ENCODE peak calls at places on chromosomes 3 and 15, in five cellular contexts. Q is fibroblast of lung, E is stomach, P is ovary, K is GM23338. M is an unnamed sample.

GRCh38 chr3:16618721-16619120 is 13.5 kb upstream of the DAZL start:
- DNase-seq in Q (peak; percentile 2), E (no peak), P (no peak), K (no peak), M (no peak)

GRCh38 chr3:71962561-71963240 is 177.8 kb upstream of the PROK2 start:
- DNase-seq in Q (peak; percentile 18), E (no peak), P (no peak), K (no peak), M (no peak)

GRCh38 chr15:39499701-39500100 is 81.2 kb upstream of the THBS1 start:
- DNase-seq in Q (no peak), E (no peak), P (no peak), K (no peak), M (no peak)

GRCh38 chr15:27866505-27867165 is 232.5 kb downstream of the OCA2 start:
- DNase-seq in Q (no peak), E (no peak), P (no peak), K (no peak), M (no peak)

GRCh38 chr15:44535509-44536297 is 1.2 kb upstream of the EIF3J start:
- DNase-seq in Q (no peak), E (no peak), P (peak; percentile 50), K (peak; percentile 53), M (peak; percentile 29)

GRCh38 chr3:128343287-128344045 is 123.2 kb downstream of the DNAJB8 start:
- DNase-seq in Q (peak; percentile 53), E (peak; percentile 47), P (no peak), K (no peak), M (no peak)

GRCh38 chr3:72395654-72396415 is 452.4 kb downstream of the SHQ1 start:
- DNase-seq in Q (peak; percentile 52), E (no peak), P (no peak), K (no peak), M (no peak)

GRCh38 chr3:140834266-140835037 is 107.2 kb upstream of the SLC25A36 start:
- DNase-seq in Q (no peak), E (no peak), P (no peak), K (no peak), M (no peak)

GRCh38 chr3:99969133-99969532 is 145.2 kb downstream of the FILIP1L start:
- DNase-seq in Q (peak; percentile 39), E (no peak), P (no peak), K (no peak), M (no peak)

GRCh38 chr3:43448098-43448497 is 161.8 kb downstream of the SNRK start:
- DNase-seq in Q (no peak), E (no peak), P (no peak), K (no peak), M (no peak)

GRCh38 chr15:35399901-35400300 is 146.1 kb downstream of the DPH6 start:
- DNase-seq in Q (no peak), E (no peak), P (no peak), K (no peak), M (no peak)

GRCh38 chr3:61996351-61996750 is 377.0 kb downstream of the FEZF2 start:
- DNase-seq in Q (no peak), E (no peak), P (no peak), K (no peak), M (no peak)

GRCh38 chr3:58111513-58112184 is 99.1 kb downstream of the DNASE1L3 start:
- DNase-seq in Q (no peak), E (peak; percentile 91), P (no peak), K (no peak), M (no peak)

GRCh38 chr3:116929534-116930222 is 220.1 kb downstream of the TUSC7 start:
- DNase-seq in Q (peak; percentile 6), E (no peak), P (no peak), K (no peak), M (no peak)

GRCh38 chr15:66841953-66842681 is 140.1 kb downstream of the SMAD6 start:
- DNase-seq in Q (peak; percentile 94), E (peak; percentile 88), P (peak; percentile 92), K (peak; percentile 67), M (no peak)

GRCh38 chr3:62252614-62253147 is 120.7 kb downstream of the FEZF2 start:
- DNase-seq in Q (peak; percentile 21), E (no peak), P (no peak), K (no peak), M (no peak)

GRCh38 chr3:126485131-126485530 is 9.4 kb upstream of the ZXDC start:
- DNase-seq in Q (no peak), E (no peak), P (no peak), K (peak; percentile 25), M (no peak)

GRCh38 chr3:107690522-107691138 is 167.9 kb downstream of the BBX start:
- DNase-seq in Q (peak; percentile 80), E (no peak), P (no peak), K (peak; percentile 87), M (no peak)

GRCh38 chr3:79052054-79052681 is 715.6 kb downstream of the ROBO1 start:
- DNase-seq in Q (peak; percentile 11), E (no peak), P (no peak), K (peak; percentile 49), M (no peak)

GRCh38 chr15:58551764-58552504 is 120.1 kb downstream of the LIPC start:
- DNase-seq in Q (peak; percentile 98), E (peak; percentile 23), P (peak; percentile 46), K (peak; percentile 47), M (no peak)

GRCh38 chr15:67165653-67166260 is 88.7 kb downstream of the AAGAB start:
- DNase-seq in Q (no peak), E (no peak), P (peak; percentile 47), K (peak; percentile 84), M (no peak)

GRCh38 chr15:48644498-48644826 is 1.0 kb downstream of the FBN1 start:
- DNase-seq in Q (peak; percentile 56), E (no peak), P (peak; percentile 67), K (no peak), M (no peak)

GRCh38 chr3:73727117-73727802 is 102.5 kb upstream of the PDZRN3 start:
- DNase-seq in Q (peak; percentile 95), E (no peak), P (no peak), K (peak; percentile 54), M (no peak)

GRCh38 chr3:178198329-178198728 is 337.9 kb upstream of the KCNMB2 start:
- DNase-seq in Q (no peak), E (no peak), P (no peak), K (no peak), M (no peak)

GRCh38 chr15:99361541-99362185 is 110.4 kb downstream of the LRRC28 start:
- DNase-seq in Q (peak; percentile 64), E (no peak), P (no peak), K (peak; percentile 71), M (no peak)

GRCh38 chr3:73773228-73773627 is 148.5 kb upstream of the PDZRN3 start:
- DNase-seq in Q (no peak), E (no peak), P (no peak), K (no peak), M (no peak)

GRCh38 chr3:149489060-149489690 is 14.7 kb downstream of the TM4SF4 start:
- DNase-seq in Q (no peak), E (no peak), P (no peak), K (peak; percentile 80), M (no peak)

GRCh38 chr15:83991163-83991562 is 244.4 kb upstream of the GOLGA6L4 start:
- DNase-seq in Q (no peak), E (no peak), P (no peak), K (no peak), M (no peak)

GRCh38 chr15:94297543-94297942 is 66.2 kb downstream of the MCTP2 start:
- DNase-seq in Q (no peak), E (no peak), P (no peak), K (no peak), M (no peak)

GRCh38 chr3:63450023-63450422 is 171.9 kb downstream of the SYNPR start:
- DNase-seq in Q (no peak), E (no peak), P (no peak), K (no peak), M (no peak)

GRCh38 chr15:82748315-82748714 is 38.6 kb upstream of the AP3B2 start:
- DNase-seq in Q (no peak), E (no peak), P (no peak), K (no peak), M (no peak)

GRCh38 chr15:82749951-82750830 is 40.5 kb upstream of the AP3B2 start:
- DNase-seq in Q (peak; percentile 93), E (peak; percentile 91), P (peak; percentile 92), K (peak; percentile 94), M (peak; percentile 72)

GRCh38 chr15:82750831-82751181 is 41.1 kb upstream of the AP3B2 start:
- DNase-seq in Q (peak; percentile 8), E (no peak), P (no peak), K (peak; percentile 39), M (no peak)
- TF ChIP-seq CTCF in Q (peak; percentile 2), E (no peak), P (no peak), K (no peak), M (no peak)

GRCh38 chr3:44932986-44933944 is 42.7 kb downstream of the ZDHHC3 start:
- DNase-seq in Q (no peak), E (no peak), P (no peak), K (no peak), M (no peak)
- H3K36me3 ChIP-seq in Q (peaks cover 18% of the 10 kb centered on the region), E (peaks cover 92% of the 10 kb centered on the region), P (no peaks in the 10 kb centered on the region), K (peaks cover 11% of the 10 kb centered on the region), M (peaks cover 13% of the 10 kb centered on the region)

GRCh38 chr15:75902129-75902557 is 1.5 kb upstream of the FBXO22 start:
- DNase-seq in Q (no peak), E (no peak), P (no peak), K (peak; percentile 97), M (no peak)

GRCh38 chr15:75904241-75904631 is 558 bp downstream of the FBXO22 start:
- DNase-seq in Q (peak; percentile 34), E (peak; percentile 29), P (peak; percentile 48), K (peak; percentile 65), M (peak; percentile 14)

GRCh38 chr15:75900577-75900976 is 3.1 kb upstream of the FBXO22 start:
- DNase-seq in Q (no peak), E (no peak), P (no peak), K (no peak), M (no peak)

GRCh38 chr15:75905231-75905630 is 1.6 kb downstream of the FBXO22 start:
- DNase-seq in Q (no peak), E (no peak), P (no peak), K (no peak), M (no peak)

DNA sequence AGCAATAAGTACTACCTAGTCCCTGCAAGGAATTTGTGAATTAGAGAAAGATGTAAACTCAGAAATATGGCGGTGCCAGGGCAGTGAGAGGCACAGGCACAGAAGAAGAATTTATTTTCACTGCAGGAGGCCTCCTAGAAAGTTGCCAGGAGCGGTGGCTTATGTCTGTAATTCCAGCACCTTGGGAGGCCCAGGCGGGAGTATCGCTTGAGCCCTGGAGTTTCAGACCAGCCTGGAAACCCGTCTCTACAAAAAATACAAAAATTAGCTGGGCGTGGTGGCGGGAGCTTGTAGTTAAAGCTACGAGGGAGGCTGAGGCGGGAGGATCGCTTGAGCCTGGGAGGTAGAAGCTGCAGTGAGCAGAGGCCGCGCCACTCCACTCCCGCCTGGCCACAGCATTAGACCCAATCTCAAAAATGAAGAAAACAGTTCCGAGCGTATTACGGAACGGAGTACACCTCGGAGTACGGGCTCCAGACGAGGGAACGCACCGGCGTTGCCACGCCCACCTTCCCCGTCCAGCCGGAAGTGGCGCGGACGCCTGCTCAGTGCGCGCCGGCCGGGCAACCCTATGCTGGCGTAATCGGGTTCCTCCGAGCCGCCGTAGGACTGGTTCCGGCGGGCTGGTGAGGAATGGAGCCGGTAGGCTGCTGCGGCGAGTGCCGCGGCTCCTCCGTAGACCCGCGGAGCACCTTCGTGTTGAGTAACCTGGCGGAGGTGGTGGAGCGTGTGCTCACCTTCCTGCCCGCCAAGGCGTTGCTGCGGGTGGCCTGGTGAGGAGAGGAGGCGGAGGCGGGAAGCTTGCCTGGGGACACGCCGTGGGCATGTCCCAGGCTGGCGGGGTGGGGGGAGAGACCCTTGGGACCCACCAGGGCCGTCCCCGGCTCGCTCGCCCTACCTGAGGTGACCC is at the start of gene FBXO22:
- DNase-seq in Q (peak; percentile 90), E (peak; percentile 95), P (peak; percentile 94), K (peak; percentile 96), M (peak; percentile 78)
- H3K4me1 ChIP-seq in Q (no peaks in the 10 kb centered on the region), E (peaks cover 12% of the 10 kb centered on the region), P (peaks cover 4% of the 10 kb centered on the region), K (peaks cover 24% of the 10 kb centered on the region), M (peaks cover 19% of the 10 kb centered on the region)

GRCh38 chr3:190617185-190617584 is 103.3 kb downstream of the IL1RAP start:
- DNase-seq in Q (no peak), E (no peak), P (no peak), K (peak; percentile 57), M (no peak)
- TF ChIP-seq CTCF in Q (no peak), E (no peak), P (no peak), K (no peak), M (no peak)